ENCODE peak calls at places on chromosomes 3 and 15, in ten cellular contexts. Z is EL; H is coronary artery; I is K562; P is progenitor cell of endocrine pancreas; D is stimulated activated effector memory CD8-positive, alpha-beta T cell treated with anti-CD3 and anti-CD28 coated beads, Interleukin-12 subunit alpha, Interleukin-12 subunit beta, amount 100 ng/mL, for 72 hours; W is astrocyte of the cerebellum; A is cerebellar cortex; O is HEK293T; M is hepatocyte. F is an unnamed sample.

GRCh38 chr3:149501524-149501923 is 27.0 kb downstream of the TM4SF4 start:
- DNase-seq in A (no peak), P (no peak), W (peak), D (no peak), H (peak), I (no peak), O (no peak), Z (peak), M (no peak), F (no peak)

GRCh38 chr15:55289573-55290360 is at the start of gene RAB27A:
- DNase-seq in H (peak), M (peak), Z (peak), A (peak), I (peak), O (peak), D (peak), P (peak), W (no peak), F (peak)

GRCh38 chr3:146308682-146309081 is 57.8 kb upstream of the PLSCR4 start:
- DNase-seq in I (no peak), H (no peak), P (no peak), M (no peak), A (no peak), O (no peak), Z (peak), D (no peak), W (peak), F (no peak)

GRCh38 chr3:127068111-127068810 is 85.3 kb downstream of the PLXNA1 start:
- DNase-seq in P (no peak), O (no peak), A (no peak), D (no peak), W (no peak), M (no peak), H (no peak), Z (no peak), I (no peak), F (no peak)

GRCh38 chr3:138786788-138787276 is 47.9 kb downstream of the PIK3CB start:
- DNase-seq in M (no peak), O (no peak), H (no peak), D (no peak), P (no peak), Z (peak), A (no peak), I (no peak), W (peak), F (no peak)

GRCh38 chr3:55484191-55484644 is 2.9 kb downstream of the WNT5A start:
- DNase-seq in A (no peak), I (no peak), W (no peak), M (peak), D (no peak), P (no peak), O (no peak), Z (peak), H (no peak), F (no peak)

GRCh38 chr3:151093905-151094304 is 8.4 kb downstream of the MED12L start:
- DNase-seq in M (no peak), P (no peak), A (no peak), H (no peak), I (no peak), O (no peak), Z (no peak), W (no peak), D (no peak), F (no peak)

GRCh38 chr3:66017084-66017990 is 21.4 kb downstream of the MAGI1 start:
- DNase-seq in O (no peak), P (no peak), M (no peak), I (no peak), D (no peak), W (no peak), H (no peak), Z (no peak), A (peak), F (no peak)

GRCh38 chr3:10574101-10574615 is 68.8 kb upstream of the ATP2B2 start:
- DNase-seq in Z (no peak), P (no peak), A (peak), W (no peak), M (no peak), I (no peak), H (no peak), O (no peak), D (no peak), F (no peak)

GRCh38 chr3:53665606-53666005 is 171.2 kb downstream of the CACNA1D start:
- DNase-seq in P (no peak), A (no peak), I (no peak), O (no peak), W (no peak), D (no peak), M (no peak), Z (no peak), H (no peak), F (no peak)

GRCh38 chr3:169836058-169836941 is 23.6 kb upstream of the LRRC34 start:
- DNase-seq in D (no peak), W (no peak), O (no peak), Z (peak), M (no peak), I (no peak), H (no peak), A (no peak), P (no peak), F (no peak)

GRCh38 chr15:79858469-79858868 is 38.3 kb downstream of the MTHFS start:
- DNase-seq in Z (no peak), M (no peak), I (no peak), W (no peak), H (no peak), O (no peak), P (no peak), D (no peak), A (no peak), F (no peak)

GRCh38 chr3:6921876-6922275 is 61.0 kb downstream of the GRM7 start:
- DNase-seq in I (no peak), M (no peak), P (no peak), H (no peak), Z (no peak), D (no peak), O (no peak), A (no peak), W (no peak), F (no peak)

GRCh38 chr15:34161329-34161953 is 48.5 kb downstream of the KATNBL1 start:
- DNase-seq in P (no peak), H (no peak), D (no peak), Z (no peak), W (no peak), A (no peak), M (peak), O (no peak), I (no peak), F (no peak)

GRCh38 chr15:77228831-77229230 is 157.9 kb upstream of the TSPAN3 start:
- DNase-seq in O (no peak), Z (no peak), A (no peak), W (no peak), M (no peak), D (no peak), I (peak), P (no peak), H (no peak), F (no peak)

GRCh38 chr3:180278583-180279188 is 241.9 kb upstream of the PEX5L start:
- DNase-seq in P (no peak), H (no peak), O (no peak), A (no peak), W (no peak), Z (no peak), D (no peak), I (no peak), M (no peak), F (no peak)

GRCh38 chr3:48245136-48245535 is 4.2 kb downstream of the ZNF589 start:
- DNase-seq in H (no peak), I (no peak), D (no peak), Z (no peak), O (no peak), W (no peak), M (no peak), P (no peak), A (no peak), F (no peak)

GRCh38 chr15:62483817-62484216 is 318.7 kb upstream of the C2CD4B start:
- DNase-seq in Z (no peak), P (no peak), W (no peak), M (no peak), I (peak), H (no peak), O (no peak), D (no peak), A (no peak), F (no peak)

GRCh38 chr3:106814231-106814630 is 563.0 kb upstream of the CCDC54 start:
- DNase-seq in P (no peak), W (no peak), H (no peak), O (no peak), M (no peak), Z (peak), D (no peak), A (no peak), I (no peak), F (no peak)

GRCh38 chr3:57876632-57877031 is 120.5 kb downstream of the SLMAP start:
- DNase-seq in W (no peak), P (no peak), Z (no peak), H (no peak), M (no peak), D (no peak), O (no peak), A (no peak), I (no peak), F (no peak)

GRCh38 chr3:69442771-69443197 is 56.9 kb upstream of the FRMD4B start:
- DNase-seq in A (peak), M (no peak), D (no peak), H (no peak), Z (no peak), O (no peak), P (no peak), W (no peak), I (no peak), F (no peak)

GRCh38 chr3:87206070-87206469 is 21.0 kb upstream of the CHMP2B start:
- DNase-seq in W (peak), P (no peak), Z (peak), D (no peak), A (no peak), H (no peak), M (peak), I (no peak), O (no peak), F (peak)

GRCh38 chr3:182118081-182118480 is 406.4 kb downstream of the SOX2 start:
- DNase-seq in Z (no peak), W (peak), D (no peak), H (no peak), P (no peak), A (no peak), I (no peak), O (no peak), M (no peak), F (no peak)